ENCODE peak calls at places on chromosomes 16 and 17, in ten cellular contexts. One of them, this sample, is unnamed.

GRCh38 chr17:74659898-74660297 is 36.4 kb upstream of the CD300E start:
- DNase-seq in GM20000: no peak
- DNase-seq in choroid plexus epithelial cell: no peak
- DNase-seq in MCF 10A: no peak
- DNase-seq in GM03348: no peak
- DNase-seq in mesothelial cell of epicardium: no peak
- DNase-seq in endothelial cell: no peak
- DNase-seq in mucosa of descending colon: no peak
- DNase-seq in T-helper 2 cell: no peak
- DNase-seq in HAP-1: no peak
- DNase-seq in this sample: no peak

GRCh38 chr16:919658-920631 is 50.8 kb downstream of the LMF1 start:
- DNase-seq in HAP-1: no peak
- DNase-seq in mucosa of descending colon: peak
- DNase-seq in T-helper 2 cell: no peak
- DNase-seq in GM20000: no peak
- DNase-seq in endothelial cell: no peak
- DNase-seq in GM03348: peak
- DNase-seq in mesothelial cell of epicardium: no peak
- DNase-seq in MCF 10A: no peak
- DNase-seq in choroid plexus epithelial cell: peak
- DNase-seq in this sample: no peak

GRCh38 chr16:59192551-59193199 is 458.6 kb upstream of the GOT2 start:
- DNase-seq in mucosa of descending colon: peak
- DNase-seq in GM03348: peak
- DNase-seq in choroid plexus epithelial cell: peak
- DNase-seq in HAP-1: peak
- DNase-seq in mesothelial cell of epicardium: no peak
- DNase-seq in T-helper 2 cell: no peak
- DNase-seq in endothelial cell: peak
- DNase-seq in MCF 10A: no peak
- DNase-seq in GM20000: peak
- DNase-seq in this sample: no peak

GRCh38 chr17:82214012-82214628 is 1.5 kb upstream of the CCDC57 start:
- DNase-seq in GM20000: no peak
- DNase-seq in HAP-1: no peak
- DNase-seq in T-helper 2 cell: no peak
- DNase-seq in mesothelial cell of epicardium: no peak
- DNase-seq in GM03348: no peak
- DNase-seq in mucosa of descending colon: no peak
- DNase-seq in MCF 10A: no peak
- DNase-seq in endothelial cell: no peak
- DNase-seq in choroid plexus epithelial cell: no peak
- DNase-seq in this sample: no peak

GRCh38 chr17:63881935-63882601 is at the start of gene GH2:
- DNase-seq in MCF 10A: peak
- DNase-seq in GM03348: peak
- DNase-seq in endothelial cell: peak
- DNase-seq in HAP-1: peak
- DNase-seq in choroid plexus epithelial cell: peak
- DNase-seq in T-helper 2 cell: peak
- DNase-seq in GM20000: peak
- DNase-seq in mesothelial cell of epicardium: peak
- DNase-seq in mucosa of descending colon: peak
- DNase-seq in this sample: peak

GRCh38 chr16:54447606-54448440 is 161.2 kb upstream of the IRX3 start:
- DNase-seq in GM03348: peak
- DNase-seq in GM20000: no peak
- DNase-seq in endothelial cell: no peak
- DNase-seq in mesothelial cell of epicardium: no peak
- DNase-seq in choroid plexus epithelial cell: peak
- DNase-seq in HAP-1: no peak
- DNase-seq in mucosa of descending colon: no peak
- DNase-seq in MCF 10A: peak
- DNase-seq in T-helper 2 cell: no peak
- DNase-seq in this sample: no peak

GRCh38 chr17:80577876-80578275 is 33.2 kb downstream of the RPTOR start:
- DNase-seq in endothelial cell: no peak
- DNase-seq in GM03348: no peak
- DNase-seq in mesothelial cell of epicardium: no peak
- DNase-seq in GM20000: no peak
- DNase-seq in T-helper 2 cell: no peak
- DNase-seq in MCF 10A: no peak
- DNase-seq in choroid plexus epithelial cell: no peak
- DNase-seq in HAP-1: no peak
- DNase-seq in mucosa of descending colon: no peak
- DNase-seq in this sample: no peak

GRCh38 chr16:53775821-53776431 is 72.0 kb downstream of the FTO start:
- DNase-seq in mesothelial cell of epicardium: no peak
- DNase-seq in MCF 10A: peak
- DNase-seq in endothelial cell: no peak
- DNase-seq in T-helper 2 cell: no peak
- DNase-seq in GM03348: peak
- DNase-seq in GM20000: no peak
- DNase-seq in HAP-1: peak
- DNase-seq in mucosa of descending colon: peak
- DNase-seq in choroid plexus epithelial cell: peak
- DNase-seq in this sample: peak

GRCh38 chr16:55367796-55368195 is 43.8 kb downstream of the IRX6 start:
- DNase-seq in endothelial cell: no peak
- DNase-seq in T-helper 2 cell: no peak
- DNase-seq in mesothelial cell of epicardium: no peak
- DNase-seq in MCF 10A: peak
- DNase-seq in mucosa of descending colon: no peak
- DNase-seq in choroid plexus epithelial cell: peak
- DNase-seq in GM03348: peak
- DNase-seq in GM20000: no peak
- DNase-seq in HAP-1: no peak
- DNase-seq in this sample: no peak

GRCh38 chr17:73720187-73720834 is 76.1 kb upstream of the SDK2 start:
- DNase-seq in endothelial cell: no peak
- DNase-seq in GM20000: no peak
- DNase-seq in GM03348: no peak
- DNase-seq in mesothelial cell of epicardium: no peak
- DNase-seq in HAP-1: no peak
- DNase-seq in mucosa of descending colon: no peak
- DNase-seq in choroid plexus epithelial cell: no peak
- DNase-seq in T-helper 2 cell: no peak
- DNase-seq in MCF 10A: no peak
- DNase-seq in this sample: no peak